ENCODE peak calls at places on chromosomes 12 and 14, in seven cellular contexts. J is HCT116, X is IMR-90, P is A549, Y is suprapubic skin, D is lower leg skin, U is GM12891. S is an unnamed sample.

GRCh38 chr14:82872494-82872893 is 1338.8 kb upstream of the SEL1L start:
- DNase-seq in X (no peak), J (no peak), P (no peak), D (no peak), Y (no peak), U (no peak), S (no peak)

GRCh38 chr12:107760207-107760816 is 625 bp downstream of the PRDM4 start:
- DNase-seq in D (peak), U (no peak), X (peak), P (peak), J (no peak), Y (no peak), S (no peak)

GRCh38 chr12:15477761-15478160 is 155.5 kb downstream of the PTPRO start:
- DNase-seq in J (no peak), D (no peak), U (no peak), P (no peak), Y (no peak), X (no peak), S (no peak)

GRCh38 chr12:106051853-106052531 is 86.8 kb downstream of the NUAK1 start:
- DNase-seq in U (no peak), X (peak), P (no peak), D (no peak), J (no peak), Y (no peak), S (no peak)

GRCh38 chr12:52789637-52790426 is 6.1 kb downstream of the KRT3 start:
- DNase-seq in Y (no peak), U (no peak), X (no peak), D (no peak), J (no peak), P (no peak), S (no peak)

GRCh38 chr12:4251228-4251891 is 22.2 kb upstream of the CCND2 start:
- DNase-seq in Y (no peak), P (no peak), J (no peak), U (no peak), X (no peak), D (no peak), S (no peak)

GRCh38 chr14:61653507-61653906 is 41.8 kb upstream of the HIF1A start:
- DNase-seq in D (peak), Y (no peak), X (peak), P (no peak), J (no peak), U (no peak), S (peak)

GRCh38 chr14:24943024-24943423 is 106.9 kb downstream of the STXBP6 start:
- DNase-seq in D (peak), Y (peak), X (no peak), U (no peak), J (no peak), P (no peak), S (no peak)

GRCh38 chr14:81323621-81324400 is 76.3 kb downstream of the STON2 start:
- DNase-seq in X (no peak), U (no peak), D (peak), P (peak), J (peak), Y (no peak), S (peak)

GRCh38 chr14:96105921-96106441 is 66.8 kb downstream of the C14orf132 start:
- DNase-seq in U (no peak), J (no peak), P (no peak), D (peak), Y (peak), X (no peak), S (no peak)

GRCh38 chr12:121166356-121166755 is 33.7 kb downstream of the P2RX7 start:
- DNase-seq in Y (no peak), J (no peak), U (no peak), D (no peak), P (no peak), X (no peak), S (no peak)

GRCh38 chr14:96254696-96255095 is 1.3 kb upstream of the BDKRB1 start:
- DNase-seq in P (no peak), D (no peak), U (no peak), X (no peak), J (no peak), Y (no peak), S (no peak)

GRCh38 chr12:104715562-104716182 is 242.4 kb downstream of the SLC41A2 start:
- DNase-seq in D (no peak), Y (no peak), X (no peak), J (no peak), P (no peak), U (no peak), S (no peak)

GRCh38 chr14:53491256-53491905 is 338.3 kb upstream of the DDHD1 start:
- DNase-seq in J (no peak), Y (no peak), X (peak), U (no peak), P (no peak), D (no peak), S (no peak)

GRCh38 chr14:67444395-67444794 is 32.4 kb upstream of the PLEK2 start:
- DNase-seq in P (no peak), J (no peak), Y (no peak), D (no peak), U (no peak), X (no peak), S (no peak)

GRCh38 chr12:115149685-115150378 is 465.9 kb upstream of the TBX3 start:
- DNase-seq in X (peak), J (no peak), D (no peak), U (no peak), Y (no peak), P (no peak), S (no peak)

GRCh38 chr12:38282886-38283285 is 33.7 kb upstream of the ALG10B start:
- DNase-seq in P (no peak), U (no peak), D (no peak), X (no peak), J (peak), Y (no peak), S (no peak)

GRCh38 chr12:53145383-53145782 is 35.1 kb upstream of the ZNF740 start:
- DNase-seq in D (no peak), J (no peak), Y (no peak), U (no peak), X (peak), P (no peak), S (no peak)

GRCh38 chr12:88328056-88328455 is 185.9 kb downstream of the TMTC3 start:
- DNase-seq in U (no peak), D (no peak), P (no peak), X (no peak), Y (no peak), J (no peak), S (no peak)

GRCh38 chr12:82835217-82835616 is 148.5 kb downstream of the TMTC2 start:
- DNase-seq in X (peak), J (peak), P (no peak), U (no peak), D (no peak), Y (no peak), S (peak)

GRCh38 chr14:101495827-101496778 is 65.2 kb upstream of the DIO3 start:
- DNase-seq in J (no peak), X (no peak), D (no peak), P (no peak), U (no peak), Y (peak), S (no peak)

GRCh38 chr12:121893901-121894540 is 5.4 kb downstream of the PSMD9 start:
- DNase-seq in U (no peak), J (no peak), Y (no peak), X (peak), P (peak), D (no peak), S (peak)

GRCh38 chr12:69065804-69066203 is 132.8 kb upstream of the CPM start:
- DNase-seq in U (no peak), J (no peak), P (no peak), Y (no peak), X (peak), D (no peak), S (no peak)

GRCh38 chr14:63564318-63564717 is 21.1 kb upstream of the PPP2R5E start:
- DNase-seq in X (no peak), U (no peak), D (peak), Y (no peak), J (no peak), P (no peak), S (peak)

GRCh38 chr14:94028450-94028826 is 2.3 kb downstream of the OTUB2 start:
- DNase-seq in P (no peak), X (peak), Y (no peak), D (no peak), U (no peak), J (peak), S (peak)

GRCh38 chr12:64457036-64457435 is 5.1 kb downstream of the TBK1 start:
- DNase-seq in J (no peak), X (peak), D (peak), U (no peak), P (no peak), Y (no peak), S (no peak)

GRCh38 chr12:80019691-80020090 is 79.6 kb upstream of the OTOGL start:
- DNase-seq in U (no peak), D (no peak), J (no peak), X (no peak), P (no peak), Y (no peak), S (no peak)

GRCh38 chr12:78671295-78671694 is 193.3 kb upstream of the SYT1 start:
- DNase-seq in P (no peak), J (no peak), X (peak), D (no peak), Y (no peak), U (no peak), S (no peak)

GRCh38 chr12:25811656-25812126 is 146.8 kb upstream of the RASSF8 start:
- DNase-seq in Y (no peak), X (peak), D (no peak), U (no peak), J (peak), P (peak), S (peak)

GRCh38 chr12:47747115-47747514 is 11.6 kb downstream of the RAPGEF3 start:
- DNase-seq in D (no peak), P (no peak), Y (no peak), U (no peak), X (no peak), J (no peak), S (no peak)

DNA sequence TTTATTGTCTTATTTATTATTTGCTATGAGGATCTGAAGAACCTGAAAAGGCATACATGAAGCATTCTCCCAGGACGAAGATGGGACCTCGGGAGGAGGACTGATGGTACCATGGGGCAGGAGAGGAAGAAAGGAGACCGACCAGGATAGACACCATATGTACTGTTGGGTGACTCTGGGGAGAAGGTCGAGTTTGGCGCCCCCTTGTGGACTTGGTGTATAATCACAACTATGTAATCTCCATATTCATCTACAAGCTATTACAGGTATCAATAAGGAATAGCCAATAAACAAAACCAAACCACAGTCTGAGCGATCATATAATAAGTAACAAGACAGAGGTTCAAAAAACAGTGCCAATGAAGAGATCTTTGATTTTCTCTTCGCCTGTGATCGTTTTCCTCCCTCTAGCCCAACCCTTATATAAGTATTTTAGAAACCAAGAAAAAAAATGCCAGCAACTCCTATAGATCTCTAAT is 139.1 kb downstream of the SPTSSA start:
- DNase-seq in Y (peak), U (peak), X (peak), D (no peak), P (peak), J (peak), S (peak)
- TF ChIP-seq POLR2A in Y (no peak), U (no peak), X (no peak), D (no peak), P (no peak), J (no peak), S (no peak)

GRCh38 chr14:100279563-100279962 is 26.7 kb downstream of the SLC25A29 start:
- DNase-seq in Y (no peak), D (no peak), U (no peak), J (no peak), P (no peak), X (no peak), S (no peak)
- TF ChIP-seq POLR2A in Y (no peak), D (no peak), U (no peak), J (no peak), P (no peak), X (no peak), S (no peak)

DNA sequence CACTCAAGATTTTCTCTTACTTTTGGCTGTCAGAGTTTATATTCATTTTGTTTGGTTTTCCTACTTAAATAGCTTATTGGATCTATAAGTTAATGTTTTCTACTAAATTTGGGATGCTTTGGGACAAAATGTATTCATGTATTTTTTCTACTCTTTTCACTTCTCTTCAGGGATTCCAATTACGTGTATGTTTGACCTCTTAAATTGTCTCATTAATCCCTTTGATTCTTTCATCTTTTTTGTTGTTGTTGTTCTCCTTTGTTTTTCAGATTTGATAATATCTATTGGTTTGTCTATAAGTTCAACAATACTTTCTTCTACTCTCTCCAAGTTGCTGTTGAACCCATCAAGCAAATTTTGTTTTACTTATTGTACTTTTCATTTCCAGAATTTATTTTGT is 34.2 kb downstream of the PMCH start:
- DNase-seq in U (no peak), Y (no peak), P (no peak), X (no peak), D (no peak), J (no peak), S (no peak)
- TF ChIP-seq POLR2A in U (no peak), Y (no peak), P (no peak), X (no peak), D (no peak), J (no peak), S (no peak)

DNA sequence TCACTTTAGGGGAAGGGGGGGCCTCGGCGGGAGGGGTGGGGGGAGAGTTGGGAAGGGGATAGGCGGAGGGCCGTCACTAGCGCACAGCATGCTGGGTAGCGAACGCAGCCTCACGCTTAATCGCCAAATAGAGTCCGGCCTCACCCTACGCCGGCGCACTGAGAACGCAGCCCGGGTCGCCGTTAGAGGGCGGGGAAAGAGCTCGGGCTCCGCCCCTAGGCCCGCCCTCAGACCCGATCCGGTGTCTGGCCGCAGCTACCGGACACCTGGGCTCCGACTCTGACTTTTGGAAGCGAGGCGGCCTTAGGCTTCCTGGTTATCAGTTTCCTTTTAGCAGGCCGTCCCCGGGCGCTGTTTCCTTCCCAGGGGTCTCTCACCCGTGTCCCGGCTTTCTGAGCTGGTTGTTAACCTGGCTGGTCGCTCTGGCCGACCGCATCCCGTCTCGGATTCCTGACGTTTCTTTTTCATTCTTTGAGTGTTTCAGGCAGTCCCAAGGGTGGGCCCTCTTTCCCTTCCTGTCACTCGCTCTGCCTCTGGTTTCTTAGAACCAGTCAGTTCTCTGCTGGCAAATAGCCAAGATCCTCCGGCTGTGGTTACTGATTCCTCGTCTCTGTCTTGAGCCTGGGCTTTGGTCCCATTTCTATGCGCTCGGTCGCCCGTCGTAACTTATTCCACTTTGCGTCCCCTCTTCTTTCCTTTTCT is 367 bp upstream of the STRN3 start:
- DNase-seq in U (peak), J (peak), X (peak), Y (peak), D (peak), P (peak), S (peak)
- TF ChIP-seq POLR2A in U (peak), J (peak), X (peak), Y (peak), D (no peak), P (no peak), S (peak)

GRCh38 chr14:104435147-104436046 is 144.2 kb upstream of the C14orf180 start:
- DNase-seq in J (no peak), U (no peak), X (no peak), Y (peak), P (no peak), D (no peak), S (no peak)

GRCh38 chr14:104434214-104435076 is 145.1 kb upstream of the C14orf180 start:
- DNase-seq in D (no peak), J (no peak), P (no peak), X (no peak), U (no peak), Y (peak), S (no peak)

GRCh38 chr14:104437703-104438102 is 141.9 kb upstream of the C14orf180 start:
- DNase-seq in D (no peak), J (no peak), X (no peak), U (no peak), P (no peak), Y (peak), S (no peak)

GRCh38 chr14:104436741-104437701 is 142.5 kb upstream of the C14orf180 start:
- DNase-seq in D (peak), J (no peak), Y (peak), U (no peak), X (no peak), P (no peak), S (no peak)

DNA sequence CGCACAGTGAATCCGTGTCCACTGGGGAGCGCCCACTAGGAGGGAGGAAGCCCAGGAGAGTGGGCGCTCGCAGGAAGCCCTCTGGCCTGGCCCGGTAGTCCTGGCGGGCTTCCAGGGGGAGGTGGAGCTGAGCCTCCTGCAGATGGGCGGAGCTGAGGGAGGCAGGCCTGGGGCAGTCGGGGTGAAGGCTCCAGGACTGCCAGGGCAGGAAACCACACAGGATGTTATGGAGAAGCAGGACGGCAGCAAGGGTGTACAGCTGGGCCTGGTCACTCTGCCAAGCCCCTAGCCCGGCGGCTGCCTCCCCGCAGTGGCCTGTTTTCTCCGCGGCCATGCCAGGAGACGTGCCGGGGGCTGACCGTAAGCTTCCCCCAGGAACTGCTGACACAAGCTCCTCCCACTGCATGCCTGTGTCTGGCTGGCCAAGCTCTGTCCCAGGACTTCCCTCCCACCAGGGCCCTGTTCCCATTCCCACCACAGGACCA is 143.5 kb upstream of the C14orf180 start:
- DNase-seq in D (peak), J (no peak), U (no peak), P (no peak), Y (peak), X (no peak), S (no peak)
- TF ChIP-seq POLR2A in D (no peak), J (no peak), U (no peak), P (no peak), Y (no peak), X (no peak), S (no peak)

DNA sequence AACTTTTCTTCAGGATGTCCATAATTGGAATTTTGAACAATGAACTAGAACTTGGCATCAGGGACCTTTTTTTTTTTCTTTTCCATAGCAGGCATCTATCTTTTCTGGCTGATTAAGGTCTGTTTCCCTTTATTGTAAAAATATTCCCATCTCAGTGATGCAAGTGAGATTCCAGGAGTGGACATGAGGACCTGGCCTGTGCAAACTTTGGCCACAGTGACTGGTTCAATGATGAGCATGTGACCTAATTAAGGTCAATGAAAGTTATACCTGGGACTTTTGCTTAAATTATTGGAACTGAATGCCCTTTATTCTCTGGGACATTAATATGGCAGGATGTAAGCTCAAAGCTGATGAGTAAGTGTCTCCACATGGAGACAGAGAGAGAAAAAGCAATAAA is 83.8 kb downstream of the DIO2 start:
- DNase-seq in D (no peak), P (no peak), U (no peak), Y (no peak), X (no peak), J (no peak), S (no peak)
- TF ChIP-seq POLR2A in D (no peak), P (no peak), U (no peak), Y (no peak), X (no peak), J (no peak), S (no peak)

S was measured in H54.